ENCODE peak calls at places on chromosome 1, in four cellular contexts. P is tibial nerve, U is left ventricle myocardium inferior, H is left lung. S is an unnamed sample. For H3K4me1, the result is how much of the 10 kb centered on the place peaks cover.

GRCh38 chr1:48661726-48662483 is 114.8 kb downstream of the BEND5 start:
- DNase-seq in H (no peak), P (no peak), U (no peak), S (no peak)

GRCh38 chr1:163213626-163214025 is 10.9 kb upstream of the RGS5 start:
- DNase-seq in U (no peak), H (no peak), P (no peak), S (no peak)

GRCh38 chr1:52139817-52140540 is 1.9 kb upstream of the ZFYVE9 start:
- DNase-seq in P (no peak), U (no peak), H (no peak), S (no peak)

GRCh38 chr1:164559342-164560070 is 522 bp downstream of the PBX1 start:
- DNase-seq in P (no peak), U (peak), H (no peak), S (peak)

GRCh38 chr1:98386675-98387440 is 274.7 kb upstream of the SNX7 start:
- DNase-seq in H (no peak), U (no peak), P (no peak), S (no peak)

GRCh38 chr1:48619529-48619928 is 147.5 kb upstream of the SPATA6 start:
- DNase-seq in P (no peak), H (no peak), U (no peak), S (no peak)

GRCh38 chr1:245683377-245683716 is 528.6 kb downstream of the KIF26B start:
- DNase-seq in P (no peak), H (no peak), U (no peak), S (no peak)

GRCh38 chr1:214989341-214989740 is 93.2 kb upstream of the KCNK2 start:
- DNase-seq in U (no peak), H (no peak), P (no peak), S (no peak)

GRCh38 chr1:238485062-238485905 is 594.6 kb upstream of the ZP4 start:
- DNase-seq in P (peak), U (no peak), H (no peak), S (no peak)

GRCh38 chr1:235423214-235423652 is 56.0 kb downstream of the TBCE start:
- DNase-seq in P (no peak), H (no peak), U (no peak), S (no peak)

GRCh38 chr1:183954496-183954895 is 83.0 kb downstream of the COLGALT2 start:
- DNase-seq in H (no peak), P (no peak), U (no peak), S (no peak)

GRCh38 chr1:9787702-9788101 is 36.1 kb downstream of the CLSTN1 start:
- DNase-seq in U (no peak), P (no peak), H (no peak), S (no peak)

GRCh38 chr1:27137022-27137542 is 17.8 kb downstream of the SLC9A1 start:
- DNase-seq in P (peak), U (peak), H (peak), S (no peak)

GRCh38 chr1:207073906-207074820 is 14.5 kb upstream of the C4BPB start:
- DNase-seq in U (no peak), H (no peak), P (no peak), S (no peak)

GRCh38 chr1:70034403-70034802 is 171.0 kb downstream of the LRRC40 start:
- DNase-seq in P (no peak), U (no peak), H (no peak), S (no peak)

GRCh38 chr1:10107985-10108663 is 75.4 kb downstream of the UBE4B start:
- DNase-seq in P (no peak), H (no peak), U (no peak), S (no peak)

GRCh38 chr1:171484760-171485374 is 463 bp upstream of the PRRC2C start:
- DNase-seq in P (no peak), H (no peak), U (no peak), S (no peak)

GRCh38 chr1:106459418-106459817 is 597.1 kb upstream of the PRMT6 start:
- DNase-seq in P (no peak), U (no peak), H (no peak), S (no peak)

GRCh38 chr1:52665173-52666020 is 32.4 kb downstream of the SHISAL2A start:
- DNase-seq in U (no peak), H (no peak), P (no peak), S (no peak)

GRCh38 chr1:180081474-180081873 is 73.2 kb upstream of the QSOX1 start:
- DNase-seq in P (no peak), U (no peak), H (no peak), S (no peak)

GRCh38 chr1:225388372-225388771 is 39.5 kb downstream of the LBR start:
- DNase-seq in P (no peak), U (no peak), H (no peak), S (no peak)

GRCh38 chr1:201709564-201710295 is 119.2 kb upstream of the IPO9 start:
- DNase-seq in P (peak), U (peak), H (peak), S (peak)

GRCh38 chr1:47231314-47232186 is 475 bp downstream of the TAL1 start:
- DNase-seq in U (no peak), H (no peak), P (no peak), S (no peak)

GRCh38 chr1:55047611-55048010 is 8.3 kb downstream of the PCSK9 start:
- DNase-seq in U (no peak), H (no peak), P (no peak), S (no peak)

GRCh38 chr1:99648107-99648506 is 2.2 kb downstream of the PALMD start:
- DNase-seq in P (no peak), U (peak), H (peak), S (no peak)

GRCh38 chr1:80450711-80451110 is 1350.0 kb upstream of the ADGRL2 start:
- DNase-seq in U (no peak), P (no peak), H (no peak), S (no peak)

GRCh38 chr1:77538956-77539509 is 143.4 kb downstream of the ZZZ3 start:
- DNase-seq in H (peak), P (no peak), U (no peak), S (peak)

GRCh38 chr1:3019007-3019515 is 2.2 kb upstream of the ACTRT2 start:
- DNase-seq in H (peak), U (peak), P (no peak), S (no peak)

GRCh38 chr1:204601979-204602653 is 83.4 kb downstream of the LRRN2 start:
- DNase-seq in H (no peak), P (no peak), U (no peak), S (no peak)

GRCh38 chr1:204605791-204606190 is 79.7 kb downstream of the LRRN2 start:
- DNase-seq in P (no peak), H (no peak), U (no peak), S (no peak)

GRCh38 chr1:204600203-204600602 is 84.0 kb downstream of the MDM4 start:
- DNase-seq in U (no peak), P (no peak), H (no peak), S (no peak)

GRCh38 chr1:204600968-204601367 is 84.6 kb downstream of the LRRN2 start:
- DNase-seq in U (no peak), H (no peak), P (no peak), S (no peak)

DNA sequence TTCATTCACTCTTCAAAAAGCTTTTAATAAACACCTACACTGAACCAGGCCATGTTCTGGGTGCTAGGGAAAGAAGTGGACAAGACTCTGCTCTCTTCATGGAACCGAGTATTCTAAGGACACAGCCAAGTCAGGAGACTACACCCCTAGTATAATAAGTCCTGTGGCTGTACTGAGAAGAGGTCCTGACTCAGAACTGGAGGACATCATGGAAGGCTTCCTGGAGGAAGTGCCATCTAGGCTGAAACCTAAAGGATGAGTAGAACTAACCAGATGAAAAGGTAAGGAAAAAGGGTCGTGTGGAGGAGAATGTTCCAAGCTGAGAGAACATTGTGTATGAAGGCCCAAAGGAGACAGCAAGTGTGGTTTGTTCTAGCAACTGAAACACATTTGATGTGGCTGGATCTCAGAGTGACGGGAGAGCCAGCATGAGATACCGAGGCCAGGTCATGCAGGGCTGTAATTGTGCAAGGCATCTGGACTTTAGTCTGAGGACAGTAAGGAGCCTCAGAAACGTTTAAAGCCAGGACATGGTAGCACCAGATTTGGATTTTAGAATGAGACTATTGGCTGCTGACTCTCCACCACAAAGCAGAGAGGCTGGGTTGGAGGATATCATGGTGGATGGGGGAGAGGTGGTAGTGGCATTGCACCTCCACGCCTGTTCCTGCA is 82.5 kb downstream of the LRRN2 start:
- DNase-seq in P (no peak), H (no peak), U (no peak), S (no peak)
- H3K4me1 ChIP-seq in P (under half), H (under half), U (under half), S (under half)

GRCh38 chr1:153805929-153806750 is 30.9 kb downstream of the SLC27A3 start:
- DNase-seq in U (no peak), P (no peak), H (no peak), S (no peak)

GRCh38 chr1:153804112-153804511 is 28.9 kb downstream of the SLC27A3 start:
- DNase-seq in P (no peak), U (no peak), H (no peak), S (no peak)

GRCh38 chr1:153801786-153802697 is 26.8 kb downstream of the SLC27A3 start:
- DNase-seq in H (no peak), P (no peak), U (no peak), S (no peak)

GRCh38 chr1:153803479-153804056 is 28.4 kb downstream of the SLC27A3 start:
- DNase-seq in H (no peak), U (no peak), P (no peak), S (no peak)

GRCh38 chr1:153805042-153805745 is 30.0 kb downstream of the SLC27A3 start:
- DNase-seq in P (no peak), H (peak), U (no peak), S (no peak)
- H3K27ac ChIP-seq in P (peak), H (no peak), U (peak), S (no peak)

GRCh38 chr1:91549041-91549735 is 48.5 kb downstream of the CDC7 start:
- DNase-seq in H (no peak), U (no peak), P (no peak), S (no peak)

GRCh38 chr1:91548382-91549040 is 47.9 kb downstream of the CDC7 start:
- DNase-seq in U (no peak), H (no peak), P (no peak), S (no peak)

GRCh38 chr1:91546301-91546581 is 45.6 kb downstream of the CDC7 start:
- DNase-seq in P (no peak), U (no peak), H (no peak), S (no peak)

GRCh38 chr1:91545506-91546300 is 45.1 kb downstream of the CDC7 start:
- DNase-seq in P (no peak), H (no peak), U (no peak), S (no peak)

DNA sequence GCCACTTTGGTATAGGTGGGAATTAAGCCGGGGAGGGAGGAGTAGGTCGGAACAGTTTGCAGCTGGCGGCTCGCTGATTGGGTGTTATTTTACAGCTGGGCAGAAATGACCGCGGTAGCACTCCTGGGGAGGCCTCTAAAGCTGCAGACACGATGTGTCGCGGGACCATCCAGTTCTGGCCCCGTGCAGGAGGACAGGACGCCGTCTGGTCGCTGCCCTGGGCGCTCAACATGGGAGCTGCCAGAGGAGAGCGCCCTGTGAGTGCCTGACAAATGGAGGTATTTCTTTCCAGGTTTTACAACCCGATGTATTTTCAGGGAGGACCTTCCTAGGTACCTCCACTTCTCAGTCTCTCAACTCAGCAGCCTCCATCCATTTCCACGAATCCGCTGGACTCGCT is 46.2 kb downstream of the CDC7 start:
- DNase-seq in P (no peak), H (no peak), U (no peak), S (peak)
- TF ChIP-seq CTCF in P (no peak), H (no peak), U (peak), S (no peak)

GRCh38 chr1:42941640-42942330 is 16.9 kb downstream of the SLC2A1 start:
- DNase-seq in P (no peak), H (peak), U (peak), S (no peak)
- H3K4me1 ChIP-seq in P (half or more), H (half or more), U (half or more), S (under half)

GRCh38 chr1:151976868-151977267 is 16.8 kb downstream of the S100A10 start:
- DNase-seq in H (no peak), U (no peak), P (no peak), S (no peak)
- H3K27ac ChIP-seq in H (no peak), U (no peak), P (peak), S (no peak)